ENCODE peak calls at places on chromosomes 11 and 22, in ten cellular contexts. G is Right ventricle myocardium inferior; J is NCI-H1436; Y is stimulated activated CD4-positive, alpha-beta T cell treated with anti-CD3 and anti-CD28 coated beads, Interleukin-2, amount 100 ng/mL, for 48 hours; O is cardiac muscle cell; S is activated CD4-positive, alpha-beta T cell treated with anti-CD3 and anti-CD28 coated beads for 24 hours; H is GM13977; F is NCI-H2171; M is activated CD8-positive, alpha-beta memory T cell treated with anti-CD3 and anti-CD28 coated beads, Interleukin-2, amount 50 U/mL, for 48 hours; D is neural progenitor cell. I is an unnamed sample.

GRCh38 chr11:65504671-65505433 is 6.0 kb downstream of the MALAT1 start:
- DNase-seq in G (no peak), J (no peak), Y (no peak), O (peak), S (no peak), H (no peak), F (no peak), M (no peak), D (no peak), I (no peak)

GRCh38 chr11:57200937-57201336 is 19.2 kb downstream of the LRRC55 start:
- DNase-seq in G (no peak), J (no peak), Y (no peak), O (no peak), S (no peak), H (no peak), F (no peak), M (no peak), D (no peak), I (no peak)

GRCh38 chr11:123564225-123564624 is 90.2 kb downstream of the SCN3B start:
- DNase-seq in G (no peak), J (no peak), Y (no peak), O (no peak), S (no peak), H (no peak), F (no peak), M (no peak), D (no peak), I (no peak)

GRCh38 chr11:47136327-47136726 is 40.4 kb downstream of the ARFGAP2 start:
- DNase-seq in G (no peak), J (no peak), Y (no peak), O (no peak), S (no peak), H (no peak), F (no peak), M (no peak), D (no peak), I (no peak)

GRCh38 chr11:35106595-35106994 is 32.4 kb upstream of the CD44 start:
- DNase-seq in G (no peak), J (no peak), Y (no peak), O (no peak), S (no peak), H (no peak), F (no peak), M (no peak), D (no peak), I (no peak)

GRCh38 chr11:71151561-71151960 is 100.8 kb downstream of the SHANK2 start:
- DNase-seq in G (no peak), J (no peak), Y (no peak), O (no peak), S (no peak), H (no peak), F (no peak), M (no peak), D (no peak), I (no peak)

GRCh38 chr11:28743101-28743550 is 634.9 kb downstream of the METTL15 start:
- DNase-seq in G (no peak), J (no peak), Y (no peak), O (peak), S (no peak), H (no peak), F (no peak), M (no peak), D (peak), I (no peak)

GRCh38 chr11:134727204-134727603 is 315.2 kb upstream of the B3GAT1 start:
- DNase-seq in G (no peak), J (no peak), Y (no peak), O (no peak), S (no peak), H (no peak), F (no peak), M (no peak), D (no peak), I (no peak)

GRCh38 chr11:1845571-1846452 is 7.0 kb downstream of the TNNI2 start:
- DNase-seq in G (no peak), J (no peak), Y (no peak), O (no peak), S (no peak), H (no peak), F (no peak), M (no peak), D (no peak), I (no peak)

GRCh38 chr11:65434667-65435179 is 12.1 kb downstream of the NEAT1 start:
- DNase-seq in G (no peak), J (peak), Y (no peak), O (no peak), S (no peak), H (no peak), F (no peak), M (peak), D (no peak), I (no peak)

GRCh38 chr11:31810779-31811647 is at the start of gene PAX6:
- DNase-seq in G (peak), J (peak), Y (no peak), O (peak), S (no peak), H (peak), F (peak), M (no peak), D (peak), I (peak)

GRCh38 chr22:36321797-36322601 is 65.8 kb downstream of the MYH9 start:
- DNase-seq in G (no peak), J (no peak), Y (no peak), O (no peak), S (no peak), H (no peak), F (no peak), M (no peak), D (no peak), I (no peak)

GRCh38 chr11:126115820-126116319 is 53.2 kb upstream of the CDON start:
- DNase-seq in G (peak), J (peak), Y (no peak), O (peak), S (no peak), H (no peak), F (peak), M (no peak), D (peak), I (peak)

GRCh38 chr11:118283756-118284350 is 19.8 kb upstream of the MPZL2 start:
- DNase-seq in G (no peak), J (no peak), Y (no peak), O (no peak), S (no peak), H (no peak), F (no peak), M (no peak), D (no peak), I (no peak)

GRCh38 chr11:119808431-119809185 is 79.6 kb upstream of the NECTIN1 start:
- DNase-seq in G (no peak), J (no peak), Y (no peak), O (no peak), S (no peak), H (no peak), F (no peak), M (no peak), D (no peak), I (no peak)

GRCh38 chr22:49075150-49075549 is 752.5 kb downstream of the BRD1 start:
- DNase-seq in G (no peak), J (no peak), Y (no peak), O (no peak), S (no peak), H (no peak), F (no peak), M (no peak), D (no peak), I (no peak)

GRCh38 chr11:84819128-84819527 is 808.0 kb downstream of the DLG2 start:
- DNase-seq in G (no peak), J (no peak), Y (no peak), O (no peak), S (no peak), H (no peak), F (no peak), M (no peak), D (no peak), I (no peak)

GRCh38 chr11:56353991-56354390 is at the start of gene OR8J1:
- DNase-seq in G (no peak), J (no peak), Y (no peak), O (no peak), S (no peak), H (no peak), F (no peak), M (no peak), D (no peak), I (no peak)

GRCh38 chr11:74466916-74467885 is at the start of gene KCNE3:
- DNase-seq in G (peak), J (no peak), Y (no peak), O (peak), S (no peak), H (no peak), F (no peak), M (peak), D (peak), I (no peak)

GRCh38 chr11:62664405-62665074 is 470 bp downstream of the C11orf98 start:
- DNase-seq in G (no peak), J (peak), Y (no peak), O (peak), S (no peak), H (peak), F (peak), M (no peak), D (no peak), I (peak)

GRCh38 chr11:10415817-10416392 is 39.2 kb upstream of the AMPD3 start:
- DNase-seq in G (no peak), J (no peak), Y (no peak), O (no peak), S (no peak), H (no peak), F (no peak), M (no peak), D (no peak), I (no peak)

GRCh38 chr22:35928273-35928798 is 100.3 kb downstream of the RBFOX2 start:
- DNase-seq in G (no peak), J (no peak), Y (no peak), O (no peak), S (no peak), H (no peak), F (no peak), M (no peak), D (no peak), I (no peak)

GRCh38 chr22:44661659-44662569 is 40.1 kb upstream of the PRR5 start:
- DNase-seq in G (no peak), J (no peak), Y (no peak), O (no peak), S (no peak), H (no peak), F (no peak), M (peak), D (no peak), I (no peak)

GRCh38 chr11:72585762-72586590 is 88.2 kb downstream of the PDE2A start:
- DNase-seq in G (peak), J (peak), Y (peak), O (peak), S (peak), H (peak), F (peak), M (peak), D (peak), I (peak)

I was measured in NCI-H1930.